ENCODE peak calls at places on chromosome 12, in eight cellular contexts. S is CD4-positive, alpha-beta memory T cell; I is HAP-1; R is neuronal stem cell; C is thoracic aorta; F is MM.1S; Z is colonic mucosa; N is hepatocyte. A is an unnamed sample.

GRCh38 chr12:1302471-1302870 is 291.9 kb downstream of the FBXL14 start:
- DNase-seq in R (no peak), S (no peak), F (no peak), C (no peak), N (no peak), Z (no peak), I (no peak), A (no peak)

GRCh38 chr12:100141998-100142850 is 450 bp downstream of the BLTP3B start:
- DNase-seq in N (peak; percentile 68), Z (peak; percentile 83), S (no peak), I (peak; percentile 48), F (peak; percentile 41), R (peak; percentile 60), C (no peak), A (no peak)

GRCh38 chr12:22396735-22397134 is 62.2 kb upstream of the ST8SIA1 start:
- DNase-seq in I (no peak), C (no peak), R (no peak), F (no peak), N (no peak), S (no peak), Z (no peak), A (no peak)

GRCh38 chr12:114769634-114770033 is 85.7 kb upstream of the TBX3 start:
- DNase-seq in I (no peak), Z (no peak), R (no peak), F (no peak), N (no peak), C (no peak), S (no peak), A (no peak)

GRCh38 chr12:26461799-26462198 is 266.4 kb downstream of the SSPN start:
- DNase-seq in C (no peak), N (no peak), I (no peak), R (no peak), F (no peak), S (no peak), Z (no peak), A (no peak)

GRCh38 chr12:23493690-23494101 is 455.8 kb downstream of the SOX5 start:
- DNase-seq in R (no peak), Z (no peak), C (no peak), S (no peak), I (no peak), F (no peak), N (no peak), A (no peak)

GRCh38 chr12:19190292-19191031 is 60.9 kb downstream of the PLEKHA5 start:
- DNase-seq in Z (no peak), S (no peak), N (no peak), C (no peak), F (no peak), I (no peak), R (no peak), A (no peak)

GRCh38 chr12:128737292-128737966 is 86.3 kb downstream of the SLC15A4 start:
- DNase-seq in S (no peak), R (no peak), Z (no peak), C (no peak), F (no peak), N (no peak), I (no peak), A (no peak)

GRCh38 chr12:103771466-103771865 is 69.6 kb downstream of the NT5DC3 start:
- DNase-seq in S (no peak), R (no peak), Z (peak; percentile 37), C (no peak), N (peak; percentile 49), F (no peak), I (peak; percentile 51), A (no peak)

GRCh38 chr12:10701226-10701681 is 21.9 kb downstream of the YBX3 start:
- DNase-seq in S (no peak), I (no peak), N (no peak), R (no peak), F (peak; percentile 50), Z (no peak), C (no peak), A (no peak)

GRCh38 chr12:48053122-48053521 is 48.8 kb upstream of the COL2A1 start:
- DNase-seq in S (no peak), I (no peak), Z (no peak), C (no peak), F (no peak), R (no peak), N (no peak), A (no peak)

GRCh38 chr12:62259311-62259992 is 752 bp upstream of the USP15 start:
- DNase-seq in N (peak; percentile 12), I (no peak), F (peak; percentile 52), S (no peak), C (no peak), R (no peak), Z (peak; percentile 23), A (no peak)

GRCh38 chr12:115491851-115492250 is 785.6 kb downstream of the MED13L start:
- DNase-seq in R (no peak), S (no peak), F (no peak), I (no peak), C (no peak), N (no peak), Z (no peak), A (no peak)

GRCh38 chr12:109773384-109774011 is 59.7 kb downstream of the TRPV4 start:
- DNase-seq in S (no peak), I (no peak), N (no peak), F (peak; percentile 34), R (no peak), C (no peak), Z (peak; percentile 45), A (no peak)

GRCh38 chr12:79691299-79692248 is 810 bp upstream of the PAWR start:
- DNase-seq in R (no peak), F (no peak), N (peak; percentile 28), Z (peak; percentile 35), C (peak; percentile 6), I (no peak), S (peak; percentile 3), A (no peak)

GRCh38 chr12:13203028-13203922 is 6.7 kb downstream of the EMP1 start:
- DNase-seq in C (no peak), N (no peak), S (no peak), Z (no peak), I (peak; percentile 61), R (no peak), F (peak; percentile 31), A (no peak)

GRCh38 chr12:96687719-96688118 is 198.3 kb downstream of the CFAP54 start:
- DNase-seq in Z (no peak), R (no peak), F (no peak), N (no peak), S (no peak), I (no peak), C (no peak), A (no peak)

GRCh38 chr12:121524196-121524930 is 56.5 kb downstream of the KDM2B start:
- DNase-seq in F (no peak), C (no peak), I (no peak), Z (no peak), S (no peak), N (no peak), R (no peak), A (no peak)

GRCh38 chr12:52181757-52182156 is 10.1 kb downstream of the KRT80 start:
- DNase-seq in S (no peak), Z (no peak), R (no peak), F (no peak), N (peak; percentile 67), C (no peak), I (no peak), A (no peak)

GRCh38 chr12:92971869-92972524 is 42.9 kb upstream of the EEA1 start:
- DNase-seq in R (no peak), F (no peak), C (no peak), N (no peak), I (no peak), Z (no peak), S (no peak), A (no peak)

GRCh38 chr12:130646690-130647089 is 69.4 kb downstream of the RIMBP2 start:
- DNase-seq in R (no peak), N (no peak), F (no peak), I (no peak), C (no peak), S (no peak), Z (no peak), A (no peak)

DNA sequence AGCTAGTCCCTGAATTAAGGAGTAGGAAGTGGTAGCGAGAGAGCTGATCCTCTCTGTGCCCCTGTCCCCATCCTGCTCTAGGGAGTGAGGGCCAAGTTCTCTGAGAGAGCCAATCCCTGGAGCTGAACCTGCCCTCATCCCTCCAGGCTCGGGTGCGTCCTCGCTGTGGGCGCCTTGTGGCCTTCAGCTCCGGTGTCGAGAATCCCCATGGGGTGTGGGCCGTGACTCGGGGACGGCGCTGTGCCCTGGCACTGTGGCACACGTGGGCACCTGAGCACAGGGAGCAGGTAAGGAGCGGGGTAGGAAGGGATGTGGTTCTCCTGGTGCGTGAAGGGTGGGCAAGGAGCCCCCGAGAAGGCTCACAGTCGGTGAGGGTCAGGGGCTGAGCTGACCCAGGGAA is 1.9 kb upstream of the GNB3 start:
- DNase-seq in I (no peak), N (no peak), S (no peak), Z (no peak), F (no peak), R (no peak), C (no peak), A (no peak)
- H3K36me3 ChIP-seq in I (peaks cover 91% of the 10 kb centered on the region), N (no peaks in the 10 kb centered on the region), S (no peaks in the 10 kb centered on the region), Z (no peaks in the 10 kb centered on the region), F (no peaks in the 10 kb centered on the region), R (peaks cover 96% of the 10 kb centered on the region), C (peaks cover 35% of the 10 kb centered on the region), A (peaks cover 37% of the 10 kb centered on the region)

DNA sequence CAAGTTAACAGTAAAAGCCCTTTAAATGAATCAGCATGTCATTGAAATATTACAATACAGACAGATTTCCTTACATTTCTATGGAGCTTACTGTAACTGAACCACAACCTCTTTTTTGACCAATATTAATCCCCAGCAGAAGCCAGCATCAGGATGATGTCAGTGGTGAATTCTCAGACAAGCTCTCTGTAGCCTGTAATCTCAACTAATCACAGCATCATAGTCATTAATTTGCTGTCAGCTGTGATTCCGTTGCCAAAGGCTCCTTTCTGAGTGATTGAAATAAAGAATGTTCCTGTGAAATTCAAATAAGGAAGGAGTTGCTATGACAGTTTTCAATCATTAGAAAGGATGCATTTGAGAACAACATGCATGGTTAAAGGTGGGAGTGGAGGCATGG is 323.1 kb downstream of the PDZRN4 start:
- DNase-seq in N (no peak), Z (no peak), S (no peak), R (no peak), C (no peak), I (no peak), F (no peak), A (no peak)
- H3K36me3 ChIP-seq in N (no peaks in the 10 kb centered on the region), Z (no peaks in the 10 kb centered on the region), S (no peaks in the 10 kb centered on the region), R (no peaks in the 10 kb centered on the region), C (no peaks in the 10 kb centered on the region), I (no peaks in the 10 kb centered on the region), F (no peaks in the 10 kb centered on the region), A (no peaks in the 10 kb centered on the region)

DNA sequence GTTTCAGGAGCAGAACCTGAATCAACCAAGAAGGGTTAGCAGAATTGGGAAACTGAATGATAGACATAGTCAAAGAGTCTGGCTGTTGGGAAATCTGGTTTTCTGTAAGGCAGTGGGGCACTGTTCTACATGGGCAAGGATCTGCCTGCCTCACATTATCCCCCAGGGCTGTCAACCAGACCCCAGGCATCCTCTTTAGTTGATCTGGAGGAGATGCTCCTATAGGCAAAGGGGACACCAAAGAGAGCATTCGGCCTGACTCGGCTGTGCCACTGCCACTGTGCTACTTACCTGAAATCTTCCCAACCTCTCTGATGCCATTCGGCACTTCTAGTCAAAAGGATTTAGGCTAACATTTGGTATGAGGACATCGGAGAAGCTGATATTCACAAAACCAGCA is 4.1 kb downstream of the ISCU start:
- DNase-seq in N (no peak), C (no peak), Z (peak; percentile 9), R (no peak), I (no peak), F (no peak), S (no peak), A (no peak)
- H3K36me3 ChIP-seq in N (no peaks in the 10 kb centered on the region), C (peaks cover 34% of the 10 kb centered on the region), Z (peaks cover 4% of the 10 kb centered on the region), R (peaks cover 65% of the 10 kb centered on the region), I (peaks cover 49% of the 10 kb centered on the region), F (no peaks in the 10 kb centered on the region), S (peaks cover 38% of the 10 kb centered on the region), A (peaks cover 21% of the 10 kb centered on the region)

GRCh38 chr12:56256326-56256960 is 1.7 kb downstream of the ANKRD52 start:
- DNase-seq in S (no peak), C (no peak), R (no peak), Z (no peak), I (no peak), F (no peak), N (no peak), A (no peak)
- H3K36me3 ChIP-seq in S (peaks cover 41% of the 10 kb centered on the region), C (peaks cover 42% of the 10 kb centered on the region), R (peaks cover 57% of the 10 kb centered on the region), Z (peaks cover 14% of the 10 kb centered on the region), I (peaks cover 54% of the 10 kb centered on the region), F (peaks cover 6% of the 10 kb centered on the region), N (no peaks in the 10 kb centered on the region), A (peaks cover 23% of the 10 kb centered on the region)